ENCODE peak calls at places on chromosomes 3 and 15, in six cellular contexts. V, B, F, C, W and Y are unnamed samples.

GRCh38 chr3:102449930-102450329 is 15.1 kb downstream of the ZPLD1 start:
- DNase-seq in V (no peak), B (no peak), F (no peak), C (no peak), W (no peak), Y (no peak)

GRCh38 chr3:93961489-93961888 is 12.2 kb downstream of the PROS1 start:
- DNase-seq in V (no peak), B (peak), F (no peak), C (no peak), W (no peak), Y (no peak)

GRCh38 chr3:153284282-153284938 is 122.4 kb downstream of the RAP2B start:
- DNase-seq in V (no peak), B (peak), F (peak), C (no peak), W (no peak), Y (no peak)

GRCh38 chr3:186032321-186032720 is 76.6 kb downstream of the ETV5 start:
- DNase-seq in V (no peak), B (no peak), F (no peak), C (no peak), W (no peak), Y (no peak)

GRCh38 chr15:78418681-78419080 is 19.3 kb upstream of the IREB2 start:
- DNase-seq in V (no peak), B (no peak), F (no peak), C (no peak), W (no peak), Y (no peak)

GRCh38 chr3:63323766-63324165 is 45.7 kb downstream of the SYNPR start:
- DNase-seq in V (no peak), B (no peak), F (no peak), C (no peak), W (no peak), Y (no peak)

GRCh38 chr15:77798151-77798550 is 165.4 kb upstream of the LINGO1 start:
- DNase-seq in V (no peak), B (no peak), F (no peak), C (no peak), W (no peak), Y (no peak)

GRCh38 chr3:97658670-97659285 is 105.8 kb upstream of the ARL6 start:
- DNase-seq in V (peak), B (peak), F (peak), C (no peak), W (no peak), Y (no peak)

GRCh38 chr3:84567796-84568195 is 391.0 kb upstream of the CADM2 start:
- DNase-seq in V (no peak), B (no peak), F (no peak), C (no peak), W (no peak), Y (no peak)

GRCh38 chr3:16399473-16399872 is 114.0 kb downstream of the RFTN1 start:
- DNase-seq in V (peak), B (peak), F (peak), C (no peak), W (no peak), Y (no peak)

GRCh38 chr3:177607596-177607995 is 410.3 kb upstream of the TBL1XR1 start:
- DNase-seq in V (no peak), B (no peak), F (no peak), C (no peak), W (no peak), Y (no peak)

GRCh38 chr15:91664224-91664836 is 189.2 kb upstream of the SLCO3A1 start:
- DNase-seq in V (no peak), B (no peak), F (no peak), C (no peak), W (no peak), Y (no peak)

GRCh38 chr3:10290476-10291138 is 2.1 kb downstream of the GHRL start:
- DNase-seq in V (no peak), B (no peak), F (no peak), C (no peak), W (no peak), Y (no peak)

GRCh38 chr15:42046597-42046996 is 25.8 kb upstream of the PLA2G4E start:
- DNase-seq in V (no peak), B (no peak), F (no peak), C (no peak), W (no peak), Y (no peak)

GRCh38 chr3:141877911-141878310 is 1.5 kb downstream of the ATP1B3 start:
- DNase-seq in V (peak), B (peak), F (peak), C (no peak), W (no peak), Y (no peak)

GRCh38 chr3:150736316-150736719 is 26.7 kb downstream of the SIAH2 start:
- DNase-seq in V (peak), B (no peak), F (no peak), C (no peak), W (no peak), Y (no peak)

GRCh38 chr3:141235661-141236171 is 4.1 kb downstream of the PXYLP1 start:
- DNase-seq in V (peak), B (no peak), F (no peak), C (no peak), W (no peak), Y (no peak)

GRCh38 chr3:122111974-122112373 is 56.8 kb downstream of the CD86 start:
- DNase-seq in V (no peak), B (no peak), F (no peak), C (no peak), W (no peak), Y (no peak)

GRCh38 chr15:52018244-52018643 is 775 bp upstream of the MAPK6 start:
- DNase-seq in V (no peak), B (no peak), F (peak), C (no peak), W (no peak), Y (no peak)

GRCh38 chr15:98647774-98648653 is at the start of gene IGF1R:
- DNase-seq in V (peak), B (peak), F (peak), C (peak), W (peak), Y (peak)

GRCh38 chr15:59335197-59335786 is 37.4 kb downstream of the MYO1E start:
- DNase-seq in V (no peak), B (no peak), F (peak), C (no peak), W (no peak), Y (no peak)

GRCh38 chr3:124887177-124887995 is at the start of gene ITGB5:
- DNase-seq in V (peak), B (peak), F (peak), C (peak), W (no peak), Y (peak)

GRCh38 chr3:176275113-176275512 is 922.2 kb downstream of the TBL1XR1 start:
- DNase-seq in V (no peak), B (no peak), F (no peak), C (no peak), W (no peak), Y (no peak)

GRCh38 chr15:48537277-48538113 is 108.0 kb downstream of the FBN1 start:
- DNase-seq in V (no peak), B (peak), F (no peak), C (no peak), W (no peak), Y (no peak)

GRCh38 chr3:143901105-143901504 is 52.8 kb upstream of the SLC9A9 start:
- DNase-seq in V (no peak), B (peak), F (peak), C (no peak), W (no peak), Y (no peak)

GRCh38 chr3:184022323-184022722 is 4.6 kb upstream of the ABCC5 start:
- DNase-seq in V (no peak), B (no peak), F (peak), C (no peak), W (no peak), Y (no peak)

GRCh38 chr15:72227192-72227586 is 3.8 kb downstream of the PKM start:
- DNase-seq in V (no peak), B (peak), F (peak), C (no peak), W (peak), Y (no peak)

GRCh38 chr15:77002954-77003912 is 8.3 kb downstream of the PSTPIP1 start:
- DNase-seq in V (no peak), B (no peak), F (no peak), C (no peak), W (no peak), Y (no peak)